ENCODE peak calls at places on chromosomes 11 and 22, in six cellular contexts. B is heart right ventricle, J is activated T-cell treated with anti-CD3 and anti-CD28 coated beads for 1 hour, A is astrocyte of the spinal cord, D is ELF-1, X is A172. O is an unnamed sample.

GRCh38 chr22:40405178-40406062 is 35.0 kb downstream of the SGSM3 start:
- DNase-seq in D (no peak), J (no peak), B (no peak), X (no peak), A (no peak), O (no peak)

GRCh38 chr22:45717787-45718186 is 46.2 kb downstream of the ATXN10 start:
- DNase-seq in J (no peak), A (peak), B (no peak), X (peak), D (no peak), O (peak)

GRCh38 chr11:75345455-75346224 is 5.8 kb downstream of the ARRB1 start:
- DNase-seq in D (no peak), X (no peak), B (no peak), J (no peak), A (no peak), O (no peak)

GRCh38 chr11:37040921-37041320 is 442.9 kb upstream of the RAG2 start:
- DNase-seq in D (no peak), X (no peak), B (no peak), J (no peak), A (no peak), O (no peak)

GRCh38 chr11:120747801-120748484 is 236.4 kb downstream of the GRIK4 start:
- DNase-seq in B (no peak), X (no peak), J (no peak), D (no peak), A (no peak), O (no peak)

GRCh38 chr11:68216171-68216938 is 3.3 kb upstream of the KMT5B start:
- DNase-seq in B (peak), D (no peak), J (no peak), A (no peak), X (no peak), O (no peak)

GRCh38 chr22:19530751-19531150 is 6.5 kb upstream of the CLDN5 start:
- DNase-seq in A (no peak), J (no peak), B (no peak), X (no peak), D (no peak), O (no peak)

GRCh38 chr11:58493676-58494075 is 14.2 kb downstream of the OR5B21 start:
- DNase-seq in X (no peak), J (no peak), D (no peak), B (no peak), A (peak), O (no peak)

GRCh38 chr11:70567680-70568503 is 169.6 kb downstream of the CTTN start:
- DNase-seq in J (no peak), A (peak), D (peak), X (peak), B (peak), O (peak)

GRCh38 chr11:66616379-66617147 is at the start of gene RBM14:
- DNase-seq in X (peak), J (peak), A (peak), B (peak), D (peak), O (peak)

GRCh38 chr22:28674121-28674563 is 5.5 kb downstream of the TTC28 start:
- DNase-seq in B (no peak), J (no peak), D (no peak), A (peak), X (peak), O (peak)

GRCh38 chr11:65663634-65664200 is 1.0 kb upstream of the RELA start:
- DNase-seq in D (no peak), X (peak), J (peak), B (peak), A (no peak), O (no peak)

GRCh38 chr11:16606784-16607674 is 131.4 kb upstream of the C11orf58 start:
- DNase-seq in J (no peak), D (peak), A (peak), X (no peak), B (peak), O (peak)

GRCh38 chr22:46366327-46366731 is 30.8 kb downstream of the TRMU start:
- DNase-seq in J (no peak), A (no peak), D (no peak), B (no peak), X (no peak), O (no peak)

GRCh38 chr11:91366186-91366585 is 858.4 kb upstream of the FAT3 start:
- DNase-seq in X (no peak), D (no peak), A (no peak), J (no peak), B (no peak), O (no peak)

GRCh38 chr22:41369837-41370236 is 11.9 kb upstream of the TEF start:
- DNase-seq in A (no peak), X (no peak), J (no peak), D (no peak), B (no peak), O (no peak)

GRCh38 chr22:22427542-22428065 is 80.9 kb downstream of the ZNF280B start:
- DNase-seq in D (no peak), A (no peak), X (no peak), B (no peak), J (no peak), O (no peak)

GRCh38 chr22:47597041-47597440 is 834.6 kb downstream of the TBC1D22A start:
- DNase-seq in X (no peak), B (no peak), D (peak), A (no peak), J (no peak), O (no peak)

GRCh38 chr11:77108436-77108835 is 5.8 kb downstream of the OMP start:
- DNase-seq in A (no peak), B (no peak), X (no peak), J (no peak), D (no peak), O (no peak)

GRCh38 chr22:29946220-29946619 is 63.2 kb downstream of the MTMR3 start:
- DNase-seq in A (no peak), B (no peak), J (no peak), D (no peak), X (no peak), O (no peak)

GRCh38 chr11:65376138-65376713 is 6.2 kb downstream of the SLC25A45 start:
- DNase-seq in D (no peak), X (no peak), B (no peak), J (no peak), A (no peak), O (no peak)

GRCh38 chr22:43860126-43860525 is 2.2 kb downstream of the SULT4A1 start:
- DNase-seq in D (no peak), B (no peak), X (no peak), A (no peak), J (no peak), O (no peak)

GRCh38 chr11:119149371-119150275 is 771 bp downstream of the ABCG4 start:
- DNase-seq in X (no peak), A (no peak), J (no peak), D (peak), B (peak), O (no peak)

GRCh38 chr11:128544625-128545024 is 42.7 kb downstream of the ETS1 start:
- DNase-seq in B (no peak), A (peak), J (no peak), D (no peak), X (no peak), O (no peak)

GRCh38 chr22:49960967-49961600 is 512 bp downstream of the PIM3 start:
- DNase-seq in A (peak), D (no peak), J (no peak), X (no peak), B (peak), O (peak)

GRCh38 chr11:70110538-70111055 is 32.5 kb downstream of the ANO1 start:
- DNase-seq in X (no peak), J (no peak), D (no peak), A (no peak), B (peak), O (no peak)

O was measured in HT1080.